ENCODE peak calls at places on chromosomes 6 and 20, in nine cellular contexts. D, P, M, C, Q, L, K, H and S are unnamed samples.

GRCh38 chr6:63437058-63437457 is 117.3 kb upstream of the LGSN start:
- DNase-seq in D (no peak), P (no peak), M (no peak), C (no peak), Q (no peak), L (no peak), K (no peak), H (no peak), S (no peak)

GRCh38 chr20:8152183-8152582 is 20.1 kb downstream of the PLCB1 start:
- DNase-seq in D (no peak), P (peak), M (peak), C (no peak), Q (no peak), L (no peak), K (no peak), H (no peak), S (peak)

GRCh38 chr20:25039697-25040437 is 18.1 kb downstream of the ACSS1 start:
- DNase-seq in D (peak), P (peak), M (no peak), C (no peak), Q (no peak), L (no peak), K (no peak), H (no peak), S (peak)

GRCh38 chr20:52593634-52594033 is 378.5 kb upstream of the TSHZ2 start:
- DNase-seq in D (no peak), P (peak), M (no peak), C (no peak), Q (no peak), L (no peak), K (no peak), H (no peak), S (no peak)

GRCh38 chr6:46501136-46502089 is 10.2 kb upstream of the RCAN2 start:
- DNase-seq in D (no peak), P (peak), M (peak), C (no peak), Q (no peak), L (no peak), K (no peak), H (no peak), S (peak)

GRCh38 chr6:159259726-159260125 is 90.5 kb downstream of the FNDC1 start:
- DNase-seq in D (no peak), P (no peak), M (no peak), C (no peak), Q (no peak), L (no peak), K (no peak), H (no peak), S (no peak)

GRCh38 chr6:31686483-31686882 is 5.6 kb upstream of the LY6G5C start:
- DNase-seq in D (no peak), P (no peak), M (no peak), C (no peak), Q (no peak), L (no peak), K (no peak), H (no peak), S (no peak)

GRCh38 chr6:132365319-132365907 is 35.9 kb downstream of the MOXD1 start:
- DNase-seq in D (no peak), P (no peak), M (no peak), C (no peak), Q (peak), L (no peak), K (no peak), H (no peak), S (no peak)

GRCh38 chr6:112155900-112156299 is 68.5 kb downstream of the FAM229B start:
- DNase-seq in D (no peak), P (no peak), M (peak), C (no peak), Q (no peak), L (no peak), K (no peak), H (no peak), S (no peak)

GRCh38 chr20:32968833-32969241 is 35.4 kb downstream of the SUN5 start:
- DNase-seq in D (no peak), P (no peak), M (no peak), C (no peak), Q (no peak), L (peak), K (no peak), H (no peak), S (no peak)

GRCh38 chr20:11159728-11160127 is 485.9 kb upstream of the JAG1 start:
- DNase-seq in D (peak), P (no peak), M (no peak), C (peak), Q (no peak), L (no peak), K (no peak), H (no peak), S (no peak)

GRCh38 chr6:157610451-157610999 is 212.5 kb upstream of the SNX9 start:
- DNase-seq in D (no peak), P (no peak), M (no peak), C (no peak), Q (no peak), L (no peak), K (no peak), H (no peak), S (no peak)

GRCh38 chr6:71181565-71181964 is 107.0 kb upstream of the OGFRL1 start:
- DNase-seq in D (no peak), P (peak), M (peak), C (no peak), Q (no peak), L (peak), K (no peak), H (no peak), S (peak)

GRCh38 chr6:30813623-30814136 is 69.3 kb upstream of the IER3 start:
- DNase-seq in D (no peak), P (peak), M (peak), C (no peak), Q (no peak), L (no peak), K (no peak), H (no peak), S (no peak)

GRCh38 chr20:33602826-33603590 is 59.1 kb upstream of the C20orf144 start:
- DNase-seq in D (no peak), P (no peak), M (peak), C (no peak), Q (peak), L (no peak), K (no peak), H (no peak), S (peak)

GRCh38 chr6:168060521-168060931 is 18.5 kb downstream of the FRMD1 start:
- DNase-seq in D (peak), P (peak), M (peak), C (no peak), Q (no peak), L (peak), K (no peak), H (no peak), S (peak)

GRCh38 chr6:33708516-33709204 is 2.8 kb downstream of the UQCC2 start:
- DNase-seq in D (no peak), P (no peak), M (no peak), C (no peak), Q (no peak), L (no peak), K (no peak), H (no peak), S (no peak)

GRCh38 chr6:26457407-26457795 is 354 bp upstream of the BTN2A1 start:
- DNase-seq in D (peak), P (no peak), M (no peak), C (no peak), Q (no peak), L (peak), K (no peak), H (no peak), S (no peak)

GRCh38 chr6:26043389-26044139 is 43.7 kb upstream of the HFE start:
- DNase-seq in D (peak), P (peak), M (peak), C (no peak), Q (peak), L (peak), K (peak), H (peak), S (peak)

GRCh38 chr6:21615504-21615903 is 22.0 kb downstream of the SOX4 start:
- DNase-seq in D (no peak), P (no peak), M (no peak), C (no peak), Q (no peak), L (no peak), K (no peak), H (no peak), S (no peak)

GRCh38 chr6:106804238-106805016 is 170.1 kb downstream of the CD24 start:
- DNase-seq in D (no peak), P (no peak), M (no peak), C (no peak), Q (no peak), L (peak), K (no peak), H (no peak), S (no peak)

GRCh38 chr20:43746344-43747137 is 19.7 kb upstream of the GTSF1L start:
- DNase-seq in D (no peak), P (no peak), M (no peak), C (no peak), Q (no peak), L (no peak), K (no peak), H (no peak), S (no peak)

GRCh38 chr20:63829943-63830820 is 882 bp downstream of the ZBTB46 start:
- DNase-seq in D (no peak), P (no peak), M (no peak), C (no peak), Q (peak), L (peak), K (no peak), H (no peak), S (no peak)

GRCh38 chr6:133555726-133556125 is 314.6 kb downstream of the EYA4 start:
- DNase-seq in D (no peak), P (no peak), M (no peak), C (no peak), Q (no peak), L (no peak), K (no peak), H (no peak), S (no peak)

GRCh38 chr6:138107078-138107751 is at the start of gene PERP:
- DNase-seq in D (no peak), P (peak), M (peak), C (no peak), Q (peak), L (peak), K (peak), H (no peak), S (peak)

GRCh38 chr6:8905647-8906231 is 470.4 kb upstream of the SLC35B3 start:
- DNase-seq in D (no peak), P (no peak), M (no peak), C (no peak), Q (no peak), L (no peak), K (no peak), H (no peak), S (peak)

GRCh38 chr20:57197352-57198198 is 68.9 kb downstream of the BMP7 start:
- DNase-seq in D (no peak), P (no peak), M (no peak), C (no peak), Q (no peak), L (no peak), K (no peak), H (no peak), S (no peak)

GRCh38 chr20:40547492-40548129 is 141.4 kb downstream of the MAFB start:
- DNase-seq in D (no peak), P (no peak), M (no peak), C (no peak), Q (no peak), L (no peak), K (no peak), H (no peak), S (no peak)

GRCh38 chr6:134631398-134631924 is 313.5 kb upstream of the SGK1 start:
- DNase-seq in D (no peak), P (no peak), M (no peak), C (no peak), Q (no peak), L (no peak), K (no peak), H (no peak), S (no peak)